ENCODE peak calls at places on chromosomes 16 and 17, in seven cellular contexts. S, T, F, C, Y, O and Q are unnamed samples.

GRCh38 chr16:56998352-56998751 is 9.0 kb downstream of the NLRC5 start:
- DNase-seq in S (no peak), T (no peak), F (no peak), C (no peak), Y (no peak), O (no peak), Q (no peak)

GRCh38 chr16:64121473-64121872 is 1000.4 kb downstream of the CDH11 start:
- DNase-seq in S (no peak), T (no peak), F (no peak), C (no peak), Y (no peak), O (peak), Q (peak)

GRCh38 chr16:81629032-81629802 is 149.9 kb upstream of the PLCG2 start:
- DNase-seq in S (no peak), T (no peak), F (no peak), C (no peak), Y (no peak), O (no peak), Q (no peak)

GRCh38 chr17:7261377-7262191 is 694 bp downstream of the CLDN7 start:
- DNase-seq in S (no peak), T (peak), F (no peak), C (no peak), Y (no peak), O (no peak), Q (no peak)

GRCh38 chr16:74760007-74760767 is 14.4 kb downstream of the FA2H start:
- DNase-seq in S (no peak), T (no peak), F (peak), C (no peak), Y (no peak), O (no peak), Q (peak)

GRCh38 chr16:50666658-50667496 is 14.2 kb downstream of the SNX20 start:
- DNase-seq in S (no peak), T (no peak), F (no peak), C (no peak), Y (no peak), O (no peak), Q (no peak)

GRCh38 chr16:30473231-30474061 is 904 bp downstream of the ITGAL start:
- DNase-seq in S (no peak), T (no peak), F (no peak), C (no peak), Y (no peak), O (no peak), Q (no peak)

GRCh38 chr16:35431829-35432663 is 1972.6 kb downstream of the TP53TG3F start:
- DNase-seq in S (no peak), T (no peak), F (no peak), C (no peak), Y (no peak), O (no peak), Q (no peak)

GRCh38 chr17:38727661-38728220 is 2.4 kb upstream of the CISD3 start:
- DNase-seq in S (no peak), T (no peak), F (no peak), C (no peak), Y (no peak), O (no peak), Q (no peak)

GRCh38 chr17:76547183-76547641 is 7.4 kb downstream of the PRCD start:
- DNase-seq in S (peak), T (peak), F (no peak), C (peak), Y (peak), O (peak), Q (peak)

GRCh38 chr16:58418026-58418425 is 25.8 kb downstream of the GINS3 start:
- DNase-seq in S (no peak), T (no peak), F (peak), C (no peak), Y (no peak), O (no peak), Q (no peak)

GRCh38 chr17:65434878-65435277 is 126.6 kb downstream of the AXIN2 start:
- DNase-seq in S (no peak), T (no peak), F (no peak), C (no peak), Y (no peak), O (no peak), Q (no peak)

GRCh38 chr17:73958453-73958852 is 245.0 kb upstream of the RPL38 start:
- DNase-seq in S (no peak), T (no peak), F (no peak), C (no peak), Y (no peak), O (no peak), Q (no peak)

GRCh38 chr17:1713878-1714487 is 3.8 kb upstream of the TLCD2 start:
- DNase-seq in S (peak), T (no peak), F (peak), C (peak), Y (peak), O (no peak), Q (peak)

GRCh38 chr17:69314246-69315030 is 12.5 kb downstream of the ABCA5 start:
- DNase-seq in S (no peak), T (no peak), F (no peak), C (no peak), Y (peak), O (no peak), Q (no peak)

GRCh38 chr16:71626018-71626857 is at the start of gene MARVELD3:
- DNase-seq in S (no peak), T (peak), F (peak), C (peak), Y (peak), O (no peak), Q (no peak)

GRCh38 chr17:47220531-47220999 is 11.4 kb downstream of the MYL4 start:
- DNase-seq in S (no peak), T (no peak), F (no peak), C (no peak), Y (no peak), O (no peak), Q (no peak)

GRCh38 chr17:64786337-64786736 is 124.2 kb upstream of the SMURF2 start:
- DNase-seq in S (no peak), T (no peak), F (peak), C (peak), Y (no peak), O (no peak), Q (no peak)

GRCh38 chr17:68972119-68972704 is 17.0 kb upstream of the ABCA8 start:
- DNase-seq in S (peak), T (no peak), F (no peak), C (no peak), Y (peak), O (no peak), Q (peak)

GRCh38 chr16:3274947-3275346 is 8.3 kb upstream of the ZNF263 start:
- DNase-seq in S (no peak), T (no peak), F (no peak), C (no peak), Y (no peak), O (no peak), Q (no peak)

GRCh38 chr17:73257516-73257915 is 4.2 kb downstream of the CPSF4L start:
- DNase-seq in S (no peak), T (no peak), F (no peak), C (peak), Y (no peak), O (no peak), Q (no peak)

GRCh38 chr17:74052993-74053744 is 150.3 kb upstream of the RPL38 start:
- DNase-seq in S (no peak), T (no peak), F (no peak), C (no peak), Y (no peak), O (no peak), Q (no peak)

GRCh38 chr16:63461248-63461841 is 1425.1 kb upstream of the CDH8 start:
- DNase-seq in S (peak), T (no peak), F (peak), C (no peak), Y (peak), O (peak), Q (peak)

GRCh38 chr17:32103476-32104113 is 38.7 kb upstream of the RHOT1 start:
- DNase-seq in S (peak), T (no peak), F (no peak), C (no peak), Y (peak), O (no peak), Q (no peak)

GRCh38 chr17:77105706-77106105 is 35.1 kb upstream of the SEC14L1 start:
- DNase-seq in S (no peak), T (no peak), F (no peak), C (no peak), Y (no peak), O (no peak), Q (no peak)

GRCh38 chr17:49708515-49709161 is 874 bp upstream of the SLC35B1 start:
- DNase-seq in S (peak), T (no peak), F (no peak), C (no peak), Y (peak), O (no peak), Q (no peak)
- H3K4me3 ChIP-seq in S (peak), T (no peak), F (peak), C (peak), Y (no peak), O (peak), Q (peak)

GRCh38 chr17:385836-386144 is 33.2 kb upstream of the RPH3AL start:
- DNase-seq in S (no peak), T (no peak), F (no peak), C (no peak), Y (no peak), O (no peak), Q (no peak)

GRCh38 chr17:386145-386876 is 33.7 kb upstream of the RPH3AL start:
- DNase-seq in S (no peak), T (no peak), F (peak), C (peak), Y (peak), O (no peak), Q (no peak)

GRCh38 chr17:385195-385835 is 32.7 kb upstream of the RPH3AL start:
- DNase-seq in S (no peak), T (no peak), F (no peak), C (no peak), Y (peak), O (no peak), Q (no peak)

GRCh38 chr17:383771-384621 is 31.4 kb upstream of the RPH3AL start:
- DNase-seq in S (no peak), T (no peak), F (no peak), C (no peak), Y (peak), O (no peak), Q (no peak)

DNA sequence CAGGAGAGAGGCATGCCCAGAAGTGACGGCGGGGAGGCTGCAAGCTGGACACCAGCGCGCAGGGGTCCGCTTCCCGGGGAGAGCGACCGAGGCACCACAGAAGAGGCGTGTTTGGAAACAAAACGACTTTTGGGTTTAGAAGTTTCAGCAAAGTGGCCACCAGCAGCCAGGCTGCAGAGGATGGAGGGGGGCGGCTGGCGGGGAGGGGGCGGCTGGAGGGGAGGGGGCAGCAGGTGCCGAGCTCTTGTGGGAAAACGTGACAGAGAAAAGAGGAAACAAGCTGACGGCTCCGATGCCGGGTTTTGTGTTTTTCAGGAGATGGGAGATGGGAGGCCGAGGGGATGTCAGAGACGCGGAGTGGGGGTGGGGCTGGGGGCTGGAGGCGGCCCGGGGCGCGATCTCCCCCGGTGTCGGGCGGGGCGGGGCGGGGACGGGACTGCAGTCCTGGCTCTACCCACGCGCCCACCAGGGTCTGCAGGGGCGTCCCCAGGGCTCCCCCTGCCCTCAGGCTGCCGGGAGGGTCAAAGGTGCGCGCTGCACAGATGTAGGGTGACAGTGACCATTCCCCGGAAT is 32.1 kb upstream of the RPH3AL start:
- DNase-seq in S (no peak), T (no peak), F (no peak), C (no peak), Y (peak), O (no peak), Q (no peak)
- H3K4me3 ChIP-seq in S (no peak), T (peak), F (peak), C (peak), Y (peak), O (no peak), Q (peak)

GRCh38 chr16:20898938-20899502 is 1.1 kb downstream of the DCUN1D3 start:
- DNase-seq in S (peak), T (no peak), F (no peak), C (no peak), Y (no peak), O (no peak), Q (peak)
- H3K4me3 ChIP-seq in S (peak), T (no peak), F (peak), C (peak), Y (peak), O (peak), Q (peak)

GRCh38 chr16:4664538-4665418 is 28.6 kb upstream of the NUDT16L1 start:
- DNase-seq in S (no peak), T (no peak), F (peak), C (peak), Y (no peak), O (no peak), Q (no peak)
- H3K4me3 ChIP-seq in S (no peak), T (no peak), F (no peak), C (no peak), Y (no peak), O (no peak), Q (no peak)

GRCh38 chr16:1993731-1994131 is 4.0 kb downstream of the SYNGR3 start:
- DNase-seq in S (no peak), T (no peak), F (no peak), C (no peak), Y (no peak), O (no peak), Q (peak)
- H3K4me3 ChIP-seq in S (no peak), T (no peak), F (no peak), C (no peak), Y (no peak), O (no peak), Q (no peak)

DNA sequence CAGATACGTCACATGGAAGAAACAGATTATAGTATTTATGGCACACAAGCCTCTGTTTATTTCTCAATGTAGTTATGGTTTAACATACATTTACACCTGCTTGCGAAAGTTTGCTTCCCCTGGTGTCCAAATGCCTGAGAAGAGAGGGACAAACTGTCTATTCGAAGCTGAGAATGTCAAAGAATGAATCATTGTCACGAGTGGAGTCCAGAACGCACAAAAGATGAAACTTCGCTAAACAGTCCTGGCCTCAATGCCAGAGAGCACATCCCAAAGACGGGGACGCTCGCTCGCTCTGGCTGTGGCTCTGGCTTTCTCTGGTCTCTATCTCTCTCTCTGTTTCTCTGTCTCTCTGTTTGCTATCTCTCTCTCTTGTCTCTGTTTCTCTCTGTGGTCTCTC is 298.8 kb downstream of the FOXL1 start:
- DNase-seq in S (no peak), T (no peak), F (no peak), C (no peak), Y (no peak), O (no peak), Q (no peak)
- H3K4me3 ChIP-seq in S (no peak), T (no peak), F (no peak), C (no peak), Y (no peak), O (no peak), Q (no peak)

GRCh38 chr17:43924558-43924957 is 17.2 kb upstream of the MPP2 start:
- DNase-seq in S (no peak), T (no peak), F (no peak), C (no peak), Y (no peak), O (no peak), Q (no peak)
- H3K4me3 ChIP-seq in S (no peak), T (no peak), F (no peak), C (no peak), Y (no peak), O (no peak), Q (no peak)

DNA sequence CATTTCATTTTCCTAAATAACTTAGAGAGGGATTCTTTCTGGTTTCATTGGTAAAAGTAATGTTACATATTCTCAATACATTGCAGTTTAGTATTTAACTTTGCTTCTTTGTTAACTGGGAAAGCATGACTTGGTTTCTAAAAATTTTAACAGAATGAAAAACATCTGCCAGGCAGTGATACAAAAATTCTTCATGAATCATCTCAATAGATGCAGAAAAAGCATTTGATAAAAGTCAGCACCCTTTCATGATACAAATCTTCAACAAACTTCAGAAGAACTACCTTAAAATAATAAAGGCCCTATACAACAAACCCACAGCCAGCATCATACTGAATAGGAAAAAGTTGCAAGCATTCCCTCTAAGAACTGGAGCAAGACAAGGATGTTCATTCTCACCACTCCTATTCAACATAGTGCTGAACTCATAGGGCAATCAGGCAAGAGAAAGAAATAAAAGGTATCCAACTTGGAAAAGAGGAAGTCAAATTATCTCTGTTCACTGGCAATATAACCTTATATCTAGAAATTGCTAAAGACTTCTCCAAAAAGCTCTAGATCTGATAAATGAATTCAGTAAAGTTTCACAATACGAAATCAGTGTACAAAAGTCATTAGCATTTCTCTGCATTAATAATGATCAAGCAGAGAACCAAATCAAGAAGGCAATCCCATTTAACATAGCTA is 50.4 kb downstream of the SLFN5 start:
- DNase-seq in S (peak), T (peak), F (no peak), C (no peak), Y (no peak), O (no peak), Q (no peak)
- H3K4me3 ChIP-seq in S (no peak), T (no peak), F (no peak), C (no peak), Y (no peak), O (no peak), Q (no peak)

DNA sequence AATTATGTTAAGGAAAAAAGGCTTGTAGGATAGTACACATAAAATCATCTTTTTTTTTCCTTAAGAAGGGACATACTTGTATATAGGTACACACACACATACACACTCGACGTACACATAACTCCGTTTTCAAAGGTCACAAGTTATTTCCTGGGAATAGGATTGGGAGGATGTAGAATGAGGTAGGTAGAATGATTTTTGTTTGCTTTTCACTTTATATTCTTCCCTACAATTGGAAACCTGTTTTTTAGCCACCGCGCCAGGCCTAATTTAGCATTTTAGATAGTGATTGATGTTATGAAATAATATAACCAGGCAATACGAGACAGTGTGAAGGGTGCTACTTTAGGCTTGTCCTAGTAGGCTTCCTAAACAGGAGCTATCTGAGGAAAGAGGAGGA is 1.8 kb upstream of the HAPSTR1 start:
- DNase-seq in S (no peak), T (no peak), F (no peak), C (no peak), Y (no peak), O (no peak), Q (no peak)
- H3K4me3 ChIP-seq in S (no peak), T (no peak), F (peak), C (no peak), Y (peak), O (no peak), Q (no peak)